ENCODE peak calls at places on chromosomes 3 and 15, in eight cellular contexts. H is IMR-90; T is RWPE1; L is heart left ventricle; P is CD8-positive, alpha-beta T cell; E is thoracic aorta; C is substantia nigra; Y is fibroblast of lung. Z is an unnamed sample.
A peak's percentile ranks its signal among the peaks of the same experiment; 100 is the strongest.

GRCh38 chr3:196969001-196969659 is 497 bp upstream of the PIGZ start:
- DNase-seq in H (no peak), T (peak; percentile 43), L (no peak), P (no peak), E (no peak), C (no peak), Y (peak; percentile 6), Z (no peak)

GRCh38 chr15:67190326-67190725 is 64.1 kb downstream of the AAGAB start:
- DNase-seq in H (peak; percentile 0), T (no peak), L (no peak), P (no peak), E (no peak), C (no peak), Y (no peak), Z (no peak)

GRCh38 chr3:81339040-81339845 is 422.2 kb downstream of the GBE1 start:
- DNase-seq in H (peak; percentile 6), T (peak; percentile 3), L (no peak), P (no peak), E (no peak), C (no peak), Y (peak; percentile 35), Z (no peak)

GRCh38 chr3:5126586-5126985 is 4.5 kb downstream of the ARL8B start:
- DNase-seq in H (peak; percentile 12), T (no peak), L (no peak), P (no peak), E (no peak), C (no peak), Y (peak; percentile 13), Z (no peak)

GRCh38 chr15:64148168-64148567 is 3.4 kb upstream of the SNX22 start:
- DNase-seq in H (no peak), T (no peak), L (no peak), P (no peak), E (no peak), C (no peak), Y (no peak), Z (no peak)

GRCh38 chr15:35956066-35956465 is 410.1 kb upstream of the DPH6 start:
- DNase-seq in H (no peak), T (no peak), L (no peak), P (no peak), E (no peak), C (no peak), Y (no peak), Z (no peak)

GRCh38 chr3:41239587-41239986 is 40.3 kb downstream of the CTNNB1 start:
- DNase-seq in H (no peak), T (no peak), L (no peak), P (no peak), E (no peak), C (no peak), Y (peak; percentile 60), Z (no peak)

GRCh38 chr3:138354376-138354775 is 6.0 kb downstream of the MRAS start:
- DNase-seq in H (no peak), T (no peak), L (no peak), P (no peak), E (no peak), C (no peak), Y (no peak), Z (no peak)

GRCh38 chr3:194604837-194605236 is 28.4 kb downstream of the TMEM44 start:
- DNase-seq in H (no peak), T (no peak), L (no peak), P (no peak), E (no peak), C (no peak), Y (no peak), Z (no peak)

GRCh38 chr3:71542548-71543370 is 40.8 kb downstream of the FOXP1 start:
- DNase-seq in H (peak; percentile 92), T (peak; percentile 35), L (peak; percentile 88), P (no peak), E (peak; percentile 67), C (peak; percentile 24), Y (peak; percentile 96), Z (peak; percentile 13)

GRCh38 chr15:36790891-36791290 is 211.5 kb downstream of the CDIN1 start:
- DNase-seq in H (no peak), T (no peak), L (no peak), P (no peak), E (no peak), C (no peak), Y (no peak), Z (no peak)

GRCh38 chr15:21261965-21262850 is 178.1 kb downstream of the POTEB3 start:
- DNase-seq in H (no peak), T (no peak), L (peak; percentile 69), P (no peak), E (no peak), C (no peak), Y (no peak), Z (no peak)

GRCh38 chr3:188689101-188689574 is 482.6 kb upstream of the TPRG1 start:
- DNase-seq in H (peak; percentile 56), T (no peak), L (no peak), P (no peak), E (no peak), C (no peak), Y (peak; percentile 72), Z (no peak)

GRCh38 chr3:65811050-65811766 is 227.5 kb downstream of the MAGI1 start:
- DNase-seq in H (peak; percentile 48), T (no peak), L (no peak), P (no peak), E (no peak), C (no peak), Y (peak; percentile 81), Z (peak; percentile 58)

GRCh38 chr3:125602752-125603649 is 7.7 kb upstream of the OSBPL11 start:
- DNase-seq in H (peak; percentile 24), T (peak; percentile 88), L (no peak), P (no peak), E (no peak), C (no peak), Y (peak; percentile 86), Z (peak; percentile 12)

DNA sequence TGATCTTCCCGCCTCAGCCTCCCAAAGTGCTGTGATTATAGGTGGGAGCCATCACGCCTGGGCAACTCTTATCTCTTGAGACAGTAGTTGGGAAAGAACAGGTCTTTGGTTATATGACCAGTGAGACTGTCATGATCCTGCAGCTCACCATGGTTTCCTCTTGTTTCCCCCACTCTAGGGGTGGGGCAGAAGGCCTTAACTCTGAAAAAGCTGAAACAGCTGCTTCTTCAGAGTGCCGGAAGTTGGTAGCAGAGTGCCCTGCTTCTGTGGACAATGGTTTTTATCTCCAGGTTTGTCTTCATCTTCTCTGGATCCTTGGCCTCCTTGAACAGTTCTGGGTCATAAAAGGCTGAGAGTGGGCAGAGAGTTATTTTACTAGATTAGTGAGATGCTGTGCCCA is 4.6 kb upstream of the TYRO3 start:
- DNase-seq in H (no peak), T (no peak), L (no peak), P (no peak), E (no peak), C (no peak), Y (no peak), Z (no peak)
- H3K27ac ChIP-seq in H (no peak overlapping the region), T (no peak overlapping the region), L (no peak overlapping the region), P (no peak overlapping the region), E (no peak overlapping the region), C (no peak overlapping the region), Y (no peak overlapping the region), Z (peak overlapping the region; percentile 52)

GRCh38 chr3:128168830-128169229 is 15.5 kb downstream of the EEFSEC start:
- DNase-seq in H (no peak), T (no peak), L (no peak), P (no peak), E (no peak), C (no peak), Y (no peak), Z (no peak)
- H3K27ac ChIP-seq in H (no peak overlapping the region), T (no peak overlapping the region), L (peak overlapping the region; percentile 64), P (no peak overlapping the region), E (no peak overlapping the region), C (no peak overlapping the region), Y (no peak overlapping the region), Z (no peak overlapping the region)

GRCh38 chr3:185932213-185932612 is 5.6 kb downstream of the TRA2B start:
- DNase-seq in H (no peak), T (no peak), L (no peak), P (no peak), E (no peak), C (no peak), Y (peak; percentile 23), Z (no peak)
- H3K27ac ChIP-seq in H (no peak overlapping the region), T (no peak overlapping the region), L (peak overlapping the region; percentile 19), P (no peak overlapping the region), E (no peak overlapping the region), C (no peak overlapping the region), Y (no peak overlapping the region), Z (no peak overlapping the region)

GRCh38 chr15:96262097-96262496 is 68.4 kb upstream of the NR2F2 start:
- DNase-seq in H (peak; percentile 25), T (no peak), L (no peak), P (no peak), E (no peak), C (no peak), Y (no peak), Z (no peak)

GRCh38 chr15:96264801-96265515 is 65.5 kb upstream of the NR2F2 start:
- DNase-seq in H (peak; percentile 60), T (peak; percentile 20), L (no peak), P (no peak), E (no peak), C (no peak), Y (peak; percentile 81), Z (no peak)

GRCh38 chr15:96264351-96264798 is 66.1 kb upstream of the NR2F2 start:
- DNase-seq in H (no peak), T (peak; percentile 35), L (no peak), P (no peak), E (no peak), C (no peak), Y (no peak), Z (no peak)

GRCh38 chr15:96261575-96262034 is 68.9 kb upstream of the NR2F2 start:
- DNase-seq in H (no peak), T (no peak), L (no peak), P (no peak), E (no peak), C (no peak), Y (no peak), Z (no peak)

DNA sequence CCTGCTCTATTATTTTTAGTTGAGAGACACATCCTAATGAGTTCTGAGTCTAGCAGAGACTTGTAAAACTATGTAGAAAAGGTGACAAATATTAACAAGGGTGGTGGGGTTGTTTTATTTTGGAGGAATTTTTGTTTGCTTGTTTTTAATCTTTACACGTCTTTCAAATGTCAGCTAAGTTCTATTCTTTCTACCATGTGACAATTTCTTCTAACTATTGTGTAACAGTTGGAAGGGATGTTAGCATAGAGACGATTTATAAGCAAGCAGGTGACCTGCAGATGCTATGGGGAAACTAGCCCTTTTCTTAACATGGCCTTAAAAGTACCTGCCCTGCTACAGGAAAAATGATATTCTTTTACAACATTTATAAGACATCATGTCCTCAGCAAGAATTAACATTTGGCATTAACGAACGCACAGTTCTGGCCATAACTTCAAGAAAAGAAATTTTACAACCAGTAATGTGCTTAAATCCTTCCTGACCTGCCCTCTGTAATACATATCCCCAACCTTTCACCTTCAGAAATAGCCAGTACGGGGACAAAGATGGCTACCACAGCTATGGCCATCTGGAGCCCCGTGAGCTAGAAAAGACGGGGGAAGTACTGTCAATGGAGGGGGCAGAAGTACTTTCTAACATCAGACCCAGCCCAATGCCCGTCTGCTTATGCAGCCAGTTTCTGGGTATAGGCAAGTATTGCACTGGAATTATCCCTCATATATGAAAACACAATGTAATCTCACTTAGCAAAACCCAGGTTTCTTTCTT is 67.8 kb upstream of the NR2F2 start:
- DNase-seq in H (no peak), T (no peak), L (no peak), P (no peak), E (no peak), C (no peak), Y (no peak), Z (no peak)
- H3K27ac ChIP-seq in H (no peak overlapping the region), T (no peak overlapping the region), L (no peak overlapping the region), P (no peak overlapping the region), E (no peak overlapping the region), C (no peak overlapping the region), Y (no peak overlapping the region), Z (no peak overlapping the region)